ENCODE peak calls at places on chromosome 10, in eight cellular contexts. One of them, this sample, is unnamed.

GRCh38 chr10:123795196-123795780 is 96.3 kb downstream of the CPXM2 start:
- DNase-seq in AG04449: no peak
- DNase-seq in NCI-H1105: no peak
- DNase-seq in psoas muscle: no peak
- DNase-seq in esophagus squamous epithelium: no peak
- DNase-seq in CD4-positive, alpha-beta memory T cell: no peak
- DNase-seq in CD8-positive, alpha-beta T cell: no peak
- DNase-seq in NB4: no peak
- DNase-seq in this sample: no peak

GRCh38 chr10:110147961-110148360 is 59.4 kb upstream of the MXI1 start:
- DNase-seq in AG04449: no peak
- DNase-seq in NCI-H1105: no peak
- DNase-seq in psoas muscle: no peak
- DNase-seq in esophagus squamous epithelium: no peak
- DNase-seq in CD4-positive, alpha-beta memory T cell: no peak
- DNase-seq in CD8-positive, alpha-beta T cell: no peak
- DNase-seq in NB4: peak
- DNase-seq in this sample: no peak

GRCh38 chr10:117457932-117458331 is 82.7 kb upstream of the PDZD8 start:
- DNase-seq in AG04449: no peak
- DNase-seq in NCI-H1105: no peak
- DNase-seq in psoas muscle: no peak
- DNase-seq in esophagus squamous epithelium: no peak
- DNase-seq in CD4-positive, alpha-beta memory T cell: no peak
- DNase-seq in CD8-positive, alpha-beta T cell: no peak
- DNase-seq in NB4: no peak
- DNase-seq in this sample: no peak

GRCh38 chr10:80552151-80552646 is 14.5 kb downstream of the SH2D4B start:
- DNase-seq in AG04449: no peak
- DNase-seq in NCI-H1105: no peak
- DNase-seq in psoas muscle: no peak
- DNase-seq in esophagus squamous epithelium: no peak
- DNase-seq in CD4-positive, alpha-beta memory T cell: no peak
- DNase-seq in CD8-positive, alpha-beta T cell: no peak
- DNase-seq in NB4: no peak
- DNase-seq in this sample: peak

GRCh38 chr10:60257767-60258428 is 131.8 kb downstream of the ANK3 start:
- DNase-seq in AG04449: no peak
- DNase-seq in NCI-H1105: no peak
- DNase-seq in psoas muscle: no peak
- DNase-seq in esophagus squamous epithelium: no peak
- DNase-seq in CD4-positive, alpha-beta memory T cell: no peak
- DNase-seq in CD8-positive, alpha-beta T cell: no peak
- DNase-seq in NB4: no peak
- DNase-seq in this sample: no peak

GRCh38 chr10:49746626-49747302 is 15.4 kb downstream of the OGDHL start:
- DNase-seq in AG04449: no peak
- DNase-seq in NCI-H1105: no peak
- DNase-seq in psoas muscle: no peak
- DNase-seq in esophagus squamous epithelium: no peak
- DNase-seq in CD4-positive, alpha-beta memory T cell: no peak
- DNase-seq in CD8-positive, alpha-beta T cell: no peak
- DNase-seq in NB4: no peak
- DNase-seq in this sample: no peak

GRCh38 chr10:119408072-119408471 is 134.4 kb downstream of the RGS10 start:
- DNase-seq in AG04449: no peak
- DNase-seq in NCI-H1105: no peak
- DNase-seq in psoas muscle: no peak
- DNase-seq in esophagus squamous epithelium: no peak
- DNase-seq in CD4-positive, alpha-beta memory T cell: no peak
- DNase-seq in CD8-positive, alpha-beta T cell: no peak
- DNase-seq in NB4: no peak
- DNase-seq in this sample: no peak

GRCh38 chr10:68878463-68878862 is 22.7 kb upstream of the DDX50 start:
- DNase-seq in AG04449: no peak
- DNase-seq in NCI-H1105: no peak
- DNase-seq in psoas muscle: no peak
- DNase-seq in esophagus squamous epithelium: no peak
- DNase-seq in CD4-positive, alpha-beta memory T cell: no peak
- DNase-seq in CD8-positive, alpha-beta T cell: no peak
- DNase-seq in NB4: no peak
- DNase-seq in this sample: no peak

GRCh38 chr10:32132357-32132756 is 76.1 kb upstream of the KIF5B start:
- DNase-seq in AG04449: no peak
- DNase-seq in NCI-H1105: no peak
- DNase-seq in psoas muscle: no peak
- DNase-seq in esophagus squamous epithelium: no peak
- DNase-seq in CD4-positive, alpha-beta memory T cell: no peak
- DNase-seq in CD8-positive, alpha-beta T cell: no peak
- DNase-seq in NB4: no peak
- DNase-seq in this sample: no peak

GRCh38 chr10:89158446-89158845 is 48.7 kb downstream of the CH25H start:
- DNase-seq in AG04449: peak
- DNase-seq in NCI-H1105: no peak
- DNase-seq in psoas muscle: no peak
- DNase-seq in esophagus squamous epithelium: no peak
- DNase-seq in CD4-positive, alpha-beta memory T cell: no peak
- DNase-seq in CD8-positive, alpha-beta T cell: no peak
- DNase-seq in NB4: no peak
- DNase-seq in this sample: no peak

GRCh38 chr10:44759122-44759521 is 152.0 kb upstream of the TMEM72 start:
- DNase-seq in AG04449: no peak
- DNase-seq in NCI-H1105: no peak
- DNase-seq in psoas muscle: no peak
- DNase-seq in esophagus squamous epithelium: no peak
- DNase-seq in CD4-positive, alpha-beta memory T cell: no peak
- DNase-seq in CD8-positive, alpha-beta T cell: no peak
- DNase-seq in NB4: peak
- DNase-seq in this sample: no peak

GRCh38 chr10:71696635-71697326 is 22.8 kb downstream of the C10orf105 start:
- DNase-seq in AG04449: no peak
- DNase-seq in NCI-H1105: no peak
- DNase-seq in psoas muscle: peak
- DNase-seq in esophagus squamous epithelium: no peak
- DNase-seq in CD4-positive, alpha-beta memory T cell: peak
- DNase-seq in CD8-positive, alpha-beta T cell: peak
- DNase-seq in NB4: peak
- DNase-seq in this sample: peak

GRCh38 chr10:71608863-71609768 is 110.5 kb downstream of the C10orf105 start:
- DNase-seq in AG04449: no peak
- DNase-seq in NCI-H1105: peak
- DNase-seq in psoas muscle: peak
- DNase-seq in esophagus squamous epithelium: no peak
- DNase-seq in CD4-positive, alpha-beta memory T cell: peak
- DNase-seq in CD8-positive, alpha-beta T cell: peak
- DNase-seq in NB4: peak
- DNase-seq in this sample: peak

GRCh38 chr10:77080361-77081027 is 557.1 kb downstream of the KCNMA1 start:
- DNase-seq in AG04449: no peak
- DNase-seq in NCI-H1105: no peak
- DNase-seq in psoas muscle: no peak
- DNase-seq in esophagus squamous epithelium: no peak
- DNase-seq in CD4-positive, alpha-beta memory T cell: no peak
- DNase-seq in CD8-positive, alpha-beta T cell: no peak
- DNase-seq in NB4: no peak
- DNase-seq in this sample: no peak

GRCh38 chr10:58701398-58702135 is 188.9 kb downstream of the BICC1 start:
- DNase-seq in AG04449: peak
- DNase-seq in NCI-H1105: no peak
- DNase-seq in psoas muscle: no peak
- DNase-seq in esophagus squamous epithelium: no peak
- DNase-seq in CD4-positive, alpha-beta memory T cell: no peak
- DNase-seq in CD8-positive, alpha-beta T cell: no peak
- DNase-seq in NB4: no peak
- DNase-seq in this sample: no peak

GRCh38 chr10:30529373-30529998 is 95.5 kb downstream of the MAP3K8 start:
- DNase-seq in AG04449: no peak
- DNase-seq in NCI-H1105: no peak
- DNase-seq in psoas muscle: peak
- DNase-seq in esophagus squamous epithelium: peak
- DNase-seq in CD4-positive, alpha-beta memory T cell: peak
- DNase-seq in CD8-positive, alpha-beta T cell: peak
- DNase-seq in NB4: peak
- DNase-seq in this sample: no peak

GRCh38 chr10:110568055-110568735 is 700 bp downstream of the SMC3 start:
- DNase-seq in AG04449: no peak
- DNase-seq in NCI-H1105: no peak
- DNase-seq in psoas muscle: no peak
- DNase-seq in esophagus squamous epithelium: no peak
- DNase-seq in CD4-positive, alpha-beta memory T cell: no peak
- DNase-seq in CD8-positive, alpha-beta T cell: peak
- DNase-seq in NB4: peak
- DNase-seq in this sample: peak

This sample was measured in NCI-H1092 treated with DMSO at 0.1 percent for 48 hours.